ENCODE peak calls at places on chromosomes 2 and 18, in five cellular contexts. K is nephron progenitor cell, O is tibial artery, M is SK-N-SH, R is lower leg skin. N is an unnamed sample.

GRCh38 chr18:78896111-78896510 is 83.5 kb upstream of the SALL3 start:
- DNase-seq in K (no peak), O (no peak), M (no peak), R (no peak), N (no peak)

GRCh38 chr2:158618859-158619490 is 162.2 kb downstream of the PKP4 start:
- DNase-seq in K (no peak), O (no peak), M (no peak), R (no peak), N (no peak)

GRCh38 chr18:63346031-63346430 is 21.0 kb downstream of the KDSR start:
- DNase-seq in K (no peak), O (no peak), M (no peak), R (peak; percentile 72), N (no peak)

GRCh38 chr2:233807215-233807865 is 29.2 kb downstream of the MROH2A start:
- DNase-seq in K (no peak), O (peak; percentile 13), M (no peak), R (no peak), N (no peak)

GRCh38 chr2:180871649-180872048 is 108.8 kb upstream of the UBE2E3 start:
- DNase-seq in K (no peak), O (no peak), M (no peak), R (no peak), N (no peak)

GRCh38 chr2:234981197-234982095 is 29.6 kb downstream of the SH3BP4 start:
- DNase-seq in K (peak; percentile 57), O (peak; percentile 74), M (peak; percentile 58), R (peak; percentile 66), N (peak; percentile 34)

GRCh38 chr2:203327582-203327917 is 644 bp upstream of the ABI2 start:
- DNase-seq in K (no peak), O (no peak), M (peak; percentile 52), R (no peak), N (no peak)

GRCh38 chr2:217268978-217269377 is 409.1 kb upstream of the TNP1 start:
- DNase-seq in K (no peak), O (no peak), M (no peak), R (no peak), N (no peak)

GRCh38 chr2:222939979-222940378 is 79.1 kb downstream of the ACSL3 start:
- DNase-seq in K (no peak), O (no peak), M (no peak), R (no peak), N (no peak)

GRCh38 chr18:8423051-8423558 is 186.1 kb upstream of the RAB12 start:
- DNase-seq in K (no peak), O (no peak), M (no peak), R (no peak), N (no peak)

GRCh38 chr18:23743733-23744333 is 54.6 kb downstream of the LAMA3 start:
- DNase-seq in K (no peak), O (no peak), M (no peak), R (no peak), N (no peak)

GRCh38 chr2:68302281-68302680 is 17.5 kb downstream of the CNRIP1 start:
- DNase-seq in K (no peak), O (no peak), M (peak; percentile 44), R (no peak), N (no peak)

GRCh38 chr18:21408681-21409080 is 166.6 kb downstream of the GREB1L start:
- DNase-seq in K (no peak), O (no peak), M (no peak), R (no peak), N (no peak)

GRCh38 chr2:223306371-223306770 is 254.4 kb downstream of the KCNE4 start:
- DNase-seq in K (no peak), O (no peak), M (no peak), R (no peak), N (no peak)

GRCh38 chr18:7601249-7601620 is 34.1 kb downstream of the PTPRM start:
- DNase-seq in K (no peak), O (no peak), M (no peak), R (no peak), N (no peak)

GRCh38 chr2:11288431-11288830 is 56.0 kb downstream of the ROCK2 start:
- DNase-seq in K (no peak), O (no peak), M (no peak), R (no peak), N (no peak)

GRCh38 chr2:241680827-241681599 is 5.6 kb downstream of the DTYMK start:
- DNase-seq in K (no peak), O (peak; percentile 53), M (no peak), R (no peak), N (no peak)

GRCh38 chr18:32358075-32358474 is 112.6 kb downstream of the GAREM1 start:
- DNase-seq in K (no peak), O (no peak), M (no peak), R (no peak), N (no peak)

GRCh38 chr18:45874501-45875184 is 49.2 kb downstream of the SIGLEC15 start:
- DNase-seq in K (no peak), O (no peak), M (no peak), R (no peak), N (no peak)

GRCh38 chr18:24266124-24266523 is 127.3 kb downstream of the CABYR start:
- DNase-seq in K (no peak), O (no peak), M (no peak), R (no peak), N (no peak)

GRCh38 chr2:232603283-232603682 is 30.1 kb upstream of the EFHD1 start:
- DNase-seq in K (no peak), O (no peak), M (no peak), R (no peak), N (no peak)

GRCh38 chr18:63970803-63971191 is 916 bp downstream of the SERPINB8 start:
- DNase-seq in K (peak; percentile 57), O (peak; percentile 39), M (no peak), R (no peak), N (no peak)

GRCh38 chr18:13244135-13244534 is 25.6 kb downstream of the LDLRAD4 start:
- DNase-seq in K (no peak), O (no peak), M (no peak), R (no peak), N (no peak)

DNA sequence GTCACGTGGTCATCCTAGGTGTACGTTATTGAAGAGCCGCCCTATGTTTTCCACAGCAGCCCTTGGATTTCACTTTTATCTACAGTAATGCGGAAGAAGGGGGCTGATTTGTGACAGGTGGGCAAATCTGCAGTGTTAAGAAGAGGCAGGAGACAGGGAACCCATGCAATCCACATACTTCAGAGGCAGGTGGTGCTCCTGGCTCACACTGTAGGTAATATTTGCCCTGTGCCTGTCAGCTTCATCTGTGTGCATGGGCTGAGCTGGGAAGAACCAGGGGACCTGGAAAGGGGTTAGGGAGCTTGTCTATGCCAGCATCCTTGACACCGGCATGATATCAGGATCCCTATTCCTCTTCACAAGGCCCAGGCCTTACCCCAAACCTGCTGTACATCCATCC is 183.9 kb downstream of the SH3RF3 start:
- DNase-seq in K (no peak), O (no peak), M (no peak), R (no peak), N (no peak)
- TF ChIP-seq CTCF in K (no peak), O (no peak), M (no peak), R (no peak), N (no peak)

GRCh38 chr18:76528477-76529432 is 33.7 kb upstream of the ZNF516 start:
- DNase-seq in K (peak; percentile 52), O (peak; percentile 51), M (no peak), R (no peak), N (no peak)
- TF ChIP-seq CTCF in K (no peak), O (no peak), M (no peak), R (no peak), N (no peak)

DNA sequence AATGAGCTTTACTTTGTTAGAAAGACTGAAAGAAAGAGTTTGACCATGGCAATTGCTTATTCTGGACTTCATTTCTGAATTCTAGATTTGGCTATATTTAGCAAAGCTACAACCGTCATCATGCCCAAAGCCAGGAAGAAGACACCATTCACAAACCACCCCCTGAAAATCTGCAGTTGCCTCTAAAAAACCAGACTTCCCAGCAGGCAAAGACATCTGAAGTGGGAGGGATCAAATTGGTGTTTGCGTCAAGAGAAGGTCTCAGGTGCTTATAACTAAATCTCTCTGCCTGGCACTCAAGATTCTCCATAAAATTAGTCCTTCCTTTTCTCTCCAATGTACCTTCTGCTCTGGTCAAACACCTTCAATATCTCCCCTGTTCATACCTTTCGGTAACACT is 5.6 kb downstream of the AAK1 start:
- DNase-seq in K (no peak), O (no peak), M (no peak), R (no peak), N (no peak)
- TF ChIP-seq CTCF in K (no peak), O (no peak), M (no peak), R (no peak), N (no peak)

DNA sequence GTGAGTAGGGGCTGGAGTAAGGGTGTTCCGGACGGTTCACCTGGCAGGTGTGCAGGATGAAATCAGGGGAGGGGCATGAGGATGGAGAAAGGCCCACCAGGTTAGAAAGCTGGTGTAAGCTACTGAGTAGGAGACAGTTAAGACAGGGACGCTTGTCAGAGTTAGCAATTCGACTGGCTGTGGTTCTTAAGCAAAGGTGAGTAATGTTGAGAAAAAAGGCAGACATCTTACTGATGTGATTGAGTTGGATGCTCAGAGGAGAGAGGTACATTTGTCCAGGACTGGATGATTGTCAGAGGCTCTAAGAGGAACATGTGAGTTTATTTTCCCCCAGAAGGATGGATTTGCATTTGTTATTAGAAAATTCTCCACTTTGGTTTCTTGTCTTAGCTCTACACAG is 90.5 kb upstream of the MGAT5 start:
- DNase-seq in K (no peak), O (no peak), M (no peak), R (no peak), N (no peak)
- TF ChIP-seq CTCF in K (no peak), O (no peak), M (no peak), R (no peak), N (no peak)

GRCh38 chr2:239268082-239268481 is 132.7 kb downstream of the HDAC4 start:
- DNase-seq in K (no peak), O (no peak), M (no peak), R (no peak), N (no peak)

GRCh38 chr2:239266436-239266770 is 134.4 kb downstream of the HDAC4 start:
- DNase-seq in K (no peak), O (no peak), M (no peak), R (no peak), N (no peak)

GRCh38 chr2:239268549-239268948 is 132.3 kb downstream of the HDAC4 start:
- DNase-seq in K (no peak), O (no peak), M (no peak), R (no peak), N (no peak)

GRCh38 chr2:239266779-239267410 is 133.9 kb downstream of the HDAC4 start:
- DNase-seq in K (no peak), O (no peak), M (no peak), R (no peak), N (no peak)

GRCh38 chr2:239267411-239267941 is 133.3 kb downstream of the HDAC4 start:
- DNase-seq in K (no peak), O (peak; percentile 82), M (no peak), R (peak; percentile 82), N (no peak)
- TF ChIP-seq CTCF in K (no peak), O (peak; percentile 5), M (no peak), R (no peak), N (no peak)

GRCh38 chr2:52613064-52613463 is 1154.5 kb upstream of the CHAC2 start:
- DNase-seq in K (no peak), O (no peak), M (no peak), R (no peak), N (no peak)
- TF ChIP-seq CTCF in K (no peak), O (no peak), M (peak; percentile 25), R (no peak), N (no peak)

N was measured in omental fat pad.